ENCODE peak calls at places on chromosomes 2 and 18, in eight cellular contexts. T is tibial artery; I is PC-3; H is AG04450; D is CD8-positive, alpha-beta T cell; W is mammary epithelial cell; J is spleen; B is upper lobe of right lung. C is an unnamed sample.
A peak's percentile ranks its signal among the peaks of the same experiment; 100 is the strongest.

GRCh38 chr2:36951574-36951973 is 14.8 kb downstream of the STRN start:
- DNase-seq in T (no peak), I (peak; percentile 79), H (no peak), D (no peak), W (peak; percentile 70), J (no peak), B (no peak), C (no peak)

GRCh38 chr18:11533942-11534496 is 75.4 kb upstream of the SLC35G4 start:
- DNase-seq in T (no peak), I (peak; percentile 7), H (no peak), D (no peak), W (no peak), J (no peak), B (no peak), C (no peak)

GRCh38 chr2:217291259-217291658 is 431.4 kb upstream of the TNP1 start:
- DNase-seq in T (no peak), I (peak; percentile 88), H (no peak), D (no peak), W (peak; percentile 18), J (no peak), B (no peak), C (no peak)

GRCh38 chr2:21467910-21468309 is 344.1 kb downstream of the TDRD15 start:
- DNase-seq in T (no peak), I (no peak), H (no peak), D (no peak), W (no peak), J (no peak), B (no peak), C (no peak)

GRCh38 chr18:62245699-62246098 is 58.6 kb downstream of the RELCH start:
- DNase-seq in T (no peak), I (peak; percentile 3), H (no peak), D (no peak), W (no peak), J (no peak), B (no peak), C (no peak)

GRCh38 chr2:164599954-164600589 is 21.2 kb downstream of the GRB14 start:
- DNase-seq in T (no peak), I (peak; percentile 78), H (no peak), D (no peak), W (peak; percentile 70), J (no peak), B (no peak), C (no peak)

GRCh38 chr2:210599476-210599875 is 43.1 kb downstream of the CPS1 start:
- DNase-seq in T (no peak), I (no peak), H (no peak), D (no peak), W (no peak), J (no peak), B (no peak), C (no peak)

GRCh38 chr18:9628984-9629383 is 14.6 kb upstream of the PPP4R1 start:
- DNase-seq in T (no peak), I (no peak), H (no peak), D (no peak), W (no peak), J (no peak), B (no peak), C (no peak)

GRCh38 chr2:134790487-134790886 is 47.9 kb upstream of the ACMSD start:
- DNase-seq in T (no peak), I (no peak), H (no peak), D (no peak), W (no peak), J (no peak), B (no peak), C (no peak)

GRCh38 chr18:32425466-32425865 is 45.2 kb downstream of the GAREM1 start:
- DNase-seq in T (no peak), I (peak; percentile 18), H (no peak), D (no peak), W (peak; percentile 32), J (no peak), B (no peak), C (no peak)
- H3K27ac ChIP-seq in T (peak overlapping the region; percentile 15), I (no peak overlapping the region), H (no peak overlapping the region), D (no peak overlapping the region), W (no peak overlapping the region), J (no peak overlapping the region), B (no peak overlapping the region), C (no peak overlapping the region)

GRCh38 chr2:232810444-232810843 is 34.1 kb upstream of the KCNJ13 start:
- DNase-seq in T (no peak), I (no peak), H (no peak), D (no peak), W (no peak), J (no peak), B (no peak), C (no peak)

GRCh38 chr2:232809349-232810124 is 33.2 kb upstream of the KCNJ13 start:
- DNase-seq in T (no peak), I (no peak), H (no peak), D (no peak), W (no peak), J (no peak), B (no peak), C (no peak)
- TF ChIP-seq CTCF in T (no peak), I (peak; percentile 30), H (no peak), D (no peak), W (no peak), J (no peak), B (no peak), C (no peak)

GRCh38 chr18:41395695-41396094 is 559.3 kb upstream of the PIK3C3 start:
- DNase-seq in T (no peak), I (peak; percentile 73), H (no peak), D (no peak), W (peak; percentile 34), J (no peak), B (no peak), C (no peak)
- H3K9me3 ChIP-seq in T (no peaks in the 10 kb centered on the region), I (no peaks in the 10 kb centered on the region), H (no peaks in the 10 kb centered on the region), D (no peaks in the 10 kb centered on the region), W (no peaks in the 10 kb centered on the region), J (no peaks in the 10 kb centered on the region), B (no peaks in the 10 kb centered on the region), C (no peaks in the 10 kb centered on the region)

DNA sequence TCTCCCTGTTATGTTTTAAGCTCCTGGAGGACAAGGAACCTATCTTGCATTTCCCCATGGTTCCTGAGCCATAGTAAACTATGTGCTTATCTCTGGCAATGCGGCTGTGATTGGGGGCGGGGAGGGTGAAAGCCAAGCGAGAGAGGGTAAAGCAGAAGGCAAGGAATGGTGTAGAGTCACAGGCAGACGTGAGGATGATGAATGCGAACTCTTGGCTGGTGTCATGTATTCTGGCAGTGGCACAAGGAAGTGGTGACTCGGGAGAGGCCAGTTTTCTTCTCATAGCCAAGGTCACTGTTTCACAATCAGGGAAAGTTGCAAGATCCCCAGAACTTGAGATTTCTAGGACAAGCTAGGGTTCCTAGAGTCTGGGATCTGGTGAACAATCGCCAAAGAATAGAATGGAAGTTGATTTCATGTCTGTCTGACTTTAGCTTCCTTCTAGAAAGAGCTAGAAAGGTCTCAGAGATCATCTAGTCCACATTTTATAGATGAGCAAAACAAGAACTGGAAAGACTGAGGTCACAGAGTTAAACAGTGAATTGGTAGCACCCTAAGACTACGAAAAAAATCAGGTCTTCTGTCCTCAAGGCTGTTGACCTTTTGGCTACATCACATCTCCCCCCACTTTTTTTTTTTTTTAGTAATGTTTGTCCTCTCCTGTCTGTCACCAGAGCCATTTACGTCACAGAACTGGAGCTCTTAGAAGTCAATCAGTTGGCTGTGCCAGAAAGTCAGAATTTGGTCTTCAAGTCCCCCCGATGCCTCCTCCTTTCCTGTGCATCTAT is 137.0 kb downstream of the BCL11A start:
- DNase-seq in T (no peak), I (peak; percentile 44), H (no peak), D (no peak), W (peak; percentile 39), J (no peak), B (no peak), C (no peak)
- H3K27ac ChIP-seq in T (no peak overlapping the region), I (no peak overlapping the region), H (no peak overlapping the region), D (no peak overlapping the region), W (no peak overlapping the region), J (no peak overlapping the region), B (no peak overlapping the region), C (no peak overlapping the region)

C was measured in CD4-positive, alpha-beta T cell.